ENCODE peak calls at places on chromosomes 1 and 21, in six cellular contexts. O, L, X, M, A and Y are unnamed samples. For H3K79me2, the result is how much of the 10 kb centered on the place peaks cover.

GRCh38 chr1:6350416-6351088 is 43.0 kb downstream of the ACOT7 start:
- DNase-seq in L (peak), O (no peak), M (no peak), A (peak), X (peak), Y (no peak)

GRCh38 chr1:178504286-178504685 is 7.5 kb upstream of the CLEC20A start:
- DNase-seq in L (no peak), O (no peak), X (no peak), A (no peak), M (no peak), Y (no peak)

GRCh38 chr1:11071463-11072215 is 11.8 kb upstream of the SRM start:
- DNase-seq in X (no peak), A (no peak), L (no peak), M (no peak), O (no peak), Y (no peak)

GRCh38 chr1:917466-918091 is 6.1 kb upstream of the SAMD11 start:
- DNase-seq in A (no peak), L (no peak), M (no peak), O (no peak), X (no peak), Y (no peak)

GRCh38 chr1:11061652-11062365 is 2.0 kb upstream of the SRM start:
- DNase-seq in M (no peak), X (no peak), L (no peak), A (no peak), O (no peak), Y (no peak)

GRCh38 chr1:153929981-153930948 is 7.5 kb upstream of the GATAD2B start:
- DNase-seq in O (no peak), X (no peak), A (no peak), L (no peak), M (no peak), Y (no peak)

GRCh38 chr1:209723761-209724693 is 19.4 kb downstream of the HSD11B1 start:
- DNase-seq in O (no peak), X (no peak), L (no peak), A (no peak), M (no peak), Y (no peak)

GRCh38 chr1:86430376-86430775 is 6.4 kb downstream of the CLCA2 start:
- DNase-seq in X (peak), O (no peak), L (no peak), A (peak), M (no peak), Y (no peak)

GRCh38 chr1:87408665-87409248 is 80.1 kb downstream of the LMO4 start:
- DNase-seq in A (no peak), M (no peak), X (no peak), O (no peak), L (no peak), Y (no peak)

GRCh38 chr1:44619261-44619900 is 54.9 kb downstream of the TMEM53 start:
- DNase-seq in O (peak), A (no peak), X (no peak), M (peak), L (peak), Y (no peak)

GRCh38 chr21:16308269-16308668 is 578.5 kb downstream of the USP25 start:
- DNase-seq in A (peak), M (no peak), X (no peak), L (peak), O (peak), Y (no peak)

GRCh38 chr21:16821588-16821987 is 691.3 kb upstream of the CXADR start:
- DNase-seq in L (peak), A (no peak), O (peak), M (no peak), X (no peak), Y (no peak)

GRCh38 chr1:224387302-224387912 is 30.7 kb downstream of the CNIH4 start:
- DNase-seq in M (no peak), X (no peak), O (no peak), L (no peak), A (no peak), Y (no peak)

GRCh38 chr1:29319300-29320110 is 83.2 kb downstream of the PTPRU start:
- DNase-seq in X (no peak), A (no peak), M (no peak), L (no peak), O (no peak), Y (no peak)

GRCh38 chr1:156193208-156193487 is 756 bp upstream of the SLC25A44 start:
- DNase-seq in M (no peak), O (no peak), L (no peak), X (no peak), A (no peak), Y (no peak)

GRCh38 chr1:230681599-230681998 is 32.3 kb downstream of the AGT start:
- DNase-seq in O (peak), A (peak), L (peak), M (no peak), X (peak), Y (peak)

GRCh38 chr1:181152892-181153633 is 64.6 kb downstream of the IER5 start:
- DNase-seq in O (peak), M (peak), L (peak), A (no peak), X (no peak), Y (no peak)

GRCh38 chr1:93705897-93706500 is 24.4 kb upstream of the BCAR3 start:
- DNase-seq in A (peak), M (no peak), X (no peak), O (no peak), L (peak), Y (no peak)

GRCh38 chr1:206554833-206555472 is 47.6 kb downstream of the RASSF5 start:
- DNase-seq in M (no peak), L (no peak), A (no peak), O (no peak), X (no peak), Y (no peak)

GRCh38 chr1:156859523-156860112 is 701 bp upstream of the INSRR start:
- DNase-seq in L (peak), O (peak), X (peak), A (peak), M (no peak), Y (no peak)

GRCh38 chr1:18727956-18728355 is 97.3 kb downstream of the PAX7 start:
- DNase-seq in A (no peak), M (no peak), O (no peak), X (no peak), L (no peak), Y (no peak)

GRCh38 chr1:53188099-53188498 is 8.5 kb upstream of the CPT2 start:
- DNase-seq in A (peak), L (peak), O (peak), M (no peak), X (no peak), Y (no peak)

GRCh38 chr1:222251813-222252212 is 296.1 kb downstream of the HHIPL2 start:
- DNase-seq in O (no peak), M (no peak), L (no peak), A (no peak), X (no peak), Y (no peak)

GRCh38 chr1:100924212-100924611 is 28.3 kb downstream of the SLC30A7 start:
- DNase-seq in M (no peak), X (no peak), L (peak), O (peak), A (no peak), Y (no peak)

GRCh38 chr1:6178751-6179563 is 1.2 kb downstream of the CHD5 start:
- DNase-seq in L (no peak), O (no peak), A (no peak), X (no peak), M (no peak), Y (no peak)

GRCh38 chr1:94324168-94324544 is 86.8 kb upstream of the ARHGAP29 start:
- DNase-seq in O (no peak), X (no peak), L (peak), A (peak), M (no peak), Y (no peak)

GRCh38 chr1:232305020-232305419 is 324.9 kb downstream of the SIPA1L2 start:
- DNase-seq in A (no peak), X (no peak), M (no peak), L (no peak), O (no peak), Y (no peak)

GRCh38 chr1:38785285-38786039 is 74.1 kb downstream of the RRAGC start:
- DNase-seq in X (no peak), L (no peak), O (no peak), A (no peak), M (peak), Y (no peak)

DNA sequence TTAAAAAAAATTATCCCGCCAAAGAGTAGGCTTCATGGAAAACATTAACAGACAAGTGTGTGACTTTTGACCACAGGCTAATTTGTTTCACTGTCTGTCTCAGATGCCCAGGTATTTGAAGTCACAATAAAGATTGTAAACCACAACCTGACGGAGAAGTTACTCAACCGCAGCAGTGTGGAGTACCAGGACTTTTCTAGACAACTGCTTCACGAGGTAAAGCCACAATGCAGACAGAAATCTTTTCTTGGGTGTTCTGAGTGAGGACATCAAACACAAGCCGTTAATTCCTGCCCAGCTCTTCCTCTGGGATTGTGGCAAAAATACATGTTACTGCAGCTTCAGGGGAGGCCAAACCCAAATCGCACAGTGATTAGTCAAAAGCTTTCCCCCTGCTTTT is 30.9 kb downstream of the UMODL1 start:
- DNase-seq in O (peak), L (peak), X (no peak), M (no peak), A (peak), Y (no peak)
- H3K4me2 ChIP-seq in O (no peak), L (no peak), X (no peak), M (no peak), A (no peak), Y (no peak)

GRCh38 chr1:167755568-167756145 is 33.9 kb downstream of the MPZL1 start:
- DNase-seq in M (no peak), A (no peak), L (no peak), X (no peak), O (no peak), Y (no peak)

GRCh38 chr1:167756760-167757405 is 35.1 kb downstream of the MPZL1 start:
- DNase-seq in X (no peak), M (peak), A (no peak), L (peak), O (peak), Y (no peak)

GRCh38 chr1:167761400-167761799 is 39.6 kb downstream of the MPZL1 start:
- DNase-seq in O (no peak), A (no peak), L (no peak), M (no peak), X (no peak), Y (no peak)

GRCh38 chr1:167762061-167762746 is 40.4 kb downstream of the MPZL1 start:
- DNase-seq in O (no peak), A (no peak), M (no peak), L (no peak), X (no peak), Y (no peak)

GRCh38 chr1:167757433-167758309 is 35.9 kb downstream of the MPZL1 start:
- DNase-seq in L (no peak), A (no peak), M (no peak), O (no peak), X (no peak), Y (no peak)
- H3K79me2 ChIP-seq in L (under half), A (half or more), M (half or more), O (half or more), X (under half), Y (half or more)

DNA sequence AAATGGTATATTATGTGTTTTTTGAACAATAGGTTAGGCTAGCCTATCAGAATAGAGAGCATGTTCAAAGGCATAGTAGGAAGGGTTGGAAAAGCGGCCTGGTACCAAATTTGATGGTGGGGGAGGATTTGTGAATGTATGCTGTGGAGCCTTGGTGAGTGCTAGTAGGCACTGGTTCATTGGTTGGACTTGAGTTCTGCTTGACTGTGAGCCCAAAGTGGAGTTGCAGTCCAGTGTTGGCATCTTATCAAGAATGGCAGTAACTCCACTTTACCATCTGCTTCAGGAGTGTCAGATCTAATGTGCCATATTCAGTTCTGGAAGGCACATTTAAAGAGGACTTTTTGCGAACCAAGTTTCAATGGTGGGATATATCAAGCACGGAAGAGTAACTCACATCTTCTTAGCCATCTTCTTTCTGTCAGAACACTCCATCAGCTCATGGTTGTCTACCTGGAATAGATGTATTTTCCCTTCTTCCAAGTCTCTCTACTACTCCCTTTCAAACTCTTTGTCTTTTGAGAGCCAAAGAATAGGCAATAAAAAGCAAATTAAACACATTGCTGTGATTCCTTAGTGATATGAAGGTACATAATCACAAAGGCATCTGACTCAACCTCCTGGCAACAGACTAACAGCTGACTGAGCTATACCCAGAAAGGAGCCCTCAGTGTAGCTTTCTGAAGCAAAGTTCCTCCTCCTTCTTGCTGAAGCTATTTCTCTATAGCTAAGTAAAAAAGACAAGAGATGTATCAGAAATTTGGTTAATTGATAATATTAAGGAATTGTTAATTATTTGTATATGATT is 21.7 kb downstream of the LRRC8B start:
- DNase-seq in O (peak), L (peak), M (no peak), A (peak), X (no peak), Y (no peak)
- H3K4me2 ChIP-seq in O (peak), L (no peak), M (peak), A (peak), X (no peak), Y (no peak)

DNA sequence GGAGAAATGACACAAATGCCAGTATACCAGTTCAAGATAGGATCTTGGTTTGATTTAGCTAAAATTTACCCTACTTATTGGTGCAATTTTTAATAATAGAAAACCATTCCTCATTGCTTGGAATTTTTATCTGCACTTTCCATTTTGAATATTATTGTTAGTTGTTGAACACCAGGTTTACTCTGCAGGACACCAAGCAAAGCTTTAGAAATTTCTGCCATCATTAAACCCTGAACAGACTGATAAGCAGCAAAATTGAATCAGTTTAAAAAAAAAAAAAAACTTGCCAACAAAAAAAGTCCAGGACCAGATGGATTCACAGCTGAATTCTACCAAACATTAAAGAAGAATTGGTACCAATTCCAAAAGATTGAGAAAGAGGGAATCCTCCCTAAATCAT is 71.5 kb downstream of the POU2F1 start:
- DNase-seq in O (no peak), L (no peak), X (no peak), M (no peak), A (no peak), Y (no peak)
- H3K79me2 ChIP-seq in O (under half), L (under half), X (half or more), M (under half), A (under half), Y (under half)

GRCh38 chr1:201466492-201466891 is 2.5 kb downstream of the PHLDA3 start:
- DNase-seq in X (peak), M (no peak), A (peak), L (peak), O (no peak), Y (no peak)
- H3K4me2 ChIP-seq in X (peak), M (no peak), A (peak), L (peak), O (peak), Y (peak)

DNA sequence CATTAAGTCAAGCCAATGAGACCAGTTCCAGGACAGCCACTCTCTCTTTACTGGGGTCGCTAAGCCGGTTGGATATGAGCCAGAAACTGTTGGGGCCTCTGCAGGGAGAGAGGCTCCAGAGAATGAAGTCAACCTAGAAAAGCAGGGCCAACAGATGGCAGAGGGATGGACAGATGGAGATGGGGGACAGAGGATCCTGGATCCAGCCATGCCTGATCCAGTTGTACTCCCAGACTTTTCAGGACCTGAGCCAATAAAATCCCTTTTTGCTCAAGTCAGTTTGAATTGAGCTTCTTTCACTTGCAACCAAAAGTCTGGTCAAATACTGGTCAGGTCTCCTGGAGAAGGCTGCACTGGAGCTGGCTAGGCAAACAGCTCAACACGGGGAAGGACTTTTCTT is 2.2 kb downstream of the DHCR24 start:
- DNase-seq in L (no peak), M (no peak), O (no peak), A (no peak), X (no peak), Y (no peak)
- H3K79me2 ChIP-seq in L (under half), M (half or more), O (under half), A (half or more), X (half or more), Y (half or more)